ENCODE peak calls at places on chromosomes 1 and 21, in four cellular contexts. M is glutamatergic neuron, Y is fibroblast of the aortic adventitia, F is endothelial cell. N is an unnamed sample.
A peak's percentile ranks its signal among the peaks of the same experiment; 100 is the strongest.

GRCh38 chr1:107767156-107767582 is 197.8 kb downstream of the VAV3 start:
- DNase-seq in Y (no peak), M (no peak), F (no peak), N (no peak)

GRCh38 chr1:100631015-100631521 is 88.5 kb upstream of the VCAM1 start:
- DNase-seq in Y (peak; percentile 22), F (no peak), M (no peak), N (no peak)

GRCh38 chr1:27097484-27097917 is 57.4 kb downstream of the SLC9A1 start:
- DNase-seq in F (peak; percentile 84), M (peak; percentile 84), Y (peak; percentile 87), N (peak; percentile 87)

GRCh38 chr1:199404191-199404590 is 623.3 kb upstream of the NR5A2 start:
- DNase-seq in F (no peak), M (no peak), Y (peak; percentile 27), N (no peak)

GRCh38 chr1:162922196-162922595 is 61.2 kb upstream of the CCDC190 start:
- DNase-seq in M (no peak), Y (peak; percentile 35), F (no peak), N (no peak)

GRCh38 chr1:77370161-77370560 is 88.3 kb downstream of the AK5 start:
- DNase-seq in F (no peak), M (no peak), Y (no peak), N (no peak)

GRCh38 chr1:3283849-3284248 is 170.6 kb upstream of the ARHGEF16 start:
- DNase-seq in Y (peak; percentile 17), M (peak; percentile 77), F (peak; percentile 74), N (peak; percentile 72)

GRCh38 chr1:30034627-30035521 is 688.5 kb downstream of the MATN1 start:
- DNase-seq in Y (peak; percentile 2), F (no peak), M (no peak), N (peak; percentile 41)

GRCh38 chr21:45356251-45356650 is 48.7 kb upstream of the COL18A1 start:
- DNase-seq in Y (no peak), M (no peak), F (no peak), N (no peak)

GRCh38 chr1:154463512-154463990 is 38.5 kb upstream of the TDRD10 start:
- DNase-seq in Y (no peak), M (no peak), F (no peak), N (no peak)

GRCh38 chr1:61742620-61743431 is 546 bp downstream of the PATJ start:
- DNase-seq in F (peak; percentile 44), M (peak; percentile 39), Y (peak; percentile 68), N (peak; percentile 72)

GRCh38 chr21:45373991-45374816 is 30.8 kb upstream of the COL18A1 start:
- DNase-seq in F (no peak), Y (no peak), M (peak; percentile 3), N (no peak)

GRCh38 chr21:37787456-37787855 is 128.8 kb downstream of the KCNJ6 start:
- DNase-seq in F (no peak), Y (peak; percentile 87), M (no peak), N (no peak)

GRCh38 chr1:109183339-109183738 is 30.4 kb upstream of the SARS1 start:
- DNase-seq in F (no peak), M (no peak), Y (no peak), N (no peak)

GRCh38 chr1:158290571-158290935 is 830 bp downstream of the CD1C start:
- DNase-seq in F (no peak), M (no peak), Y (no peak), N (no peak)

GRCh38 chr1:53625766-53626520 is 113.0 kb downstream of the GLIS1 start:
- DNase-seq in F (no peak), M (no peak), Y (peak; percentile 25), N (peak; percentile 26)

GRCh38 chr1:20717452-20718342 is at the start of gene KIF17:
- DNase-seq in F (peak; percentile 79), Y (peak; percentile 69), M (peak; percentile 80), N (peak; percentile 87)

GRCh38 chr1:71817028-71817427 is 465.3 kb downstream of the NEGR1 start:
- DNase-seq in Y (no peak), M (no peak), F (no peak), N (no peak)

GRCh38 chr21:16978309-16978895 is 534.4 kb upstream of the CXADR start:
- DNase-seq in M (peak; percentile 36), F (no peak), Y (no peak), N (no peak)

GRCh38 chr1:933603-933940 is 9.8 kb downstream of the SAMD11 start:
- DNase-seq in M (no peak), Y (no peak), F (no peak), N (no peak)

GRCh38 chr1:3858231-3858981 is 1.1 kb downstream of the DFFB start:
- DNase-seq in F (peak; percentile 18), M (peak; percentile 36), Y (peak; percentile 15), N (peak; percentile 56)

GRCh38 chr1:31207046-31207445 is 32.6 kb downstream of the NKAIN1 start:
- DNase-seq in Y (no peak), M (no peak), F (no peak), N (no peak)

GRCh38 chr1:52159033-52159789 is 17.3 kb downstream of the ZFYVE9 start:
- DNase-seq in F (no peak), M (no peak), Y (peak; percentile 38), N (no peak)

GRCh38 chr1:100361249-100362089 is 9.2 kb downstream of the CDC14A start:
- DNase-seq in F (no peak), M (no peak), Y (no peak), N (peak; percentile 52)

GRCh38 chr1:165842363-165843129 is 15.1 kb downstream of the UCK2 start:
- DNase-seq in Y (peak; percentile 44), F (no peak), M (no peak), N (no peak)

GRCh38 chr1:3841491-3841890 is 15.5 kb downstream of the CEP104 start:
- DNase-seq in M (no peak), F (no peak), Y (no peak), N (no peak)

GRCh38 chr1:35544976-35545375 is 12.2 kb downstream of the KIAA0319L start:
- DNase-seq in F (peak; percentile 55), Y (peak; percentile 47), M (peak; percentile 68), N (peak; percentile 67)

GRCh38 chr21:46078322-46078981 is 19.5 kb upstream of the COL6A2 start:
- DNase-seq in Y (peak; percentile 49), M (no peak), F (no peak), N (no peak)

GRCh38 chr1:224495861-224496260 is 61.3 kb upstream of the WDR26 start:
- DNase-seq in M (no peak), Y (no peak), F (no peak), N (no peak)

GRCh38 chr1:241533375-241534115 is 1.4 kb downstream of the KMO start:
- DNase-seq in Y (no peak), M (no peak), F (no peak), N (no peak)

GRCh38 chr1:51304360-51304759 is 26.0 kb downstream of the TTC39A start:
- DNase-seq in F (no peak), Y (no peak), M (no peak), N (no peak)

GRCh38 chr1:25065246-25066238 is 135.5 kb upstream of the RUNX3 start:
- DNase-seq in Y (peak; percentile 44), M (peak; percentile 24), F (no peak), N (no peak)

GRCh38 chr1:30903343-30904034 is 5.1 kb downstream of the SDC3 start:
- DNase-seq in Y (no peak), M (no peak), F (no peak), N (no peak)